ENCODE peak calls at places on chromosomes 7 and 10, in five cellular contexts. One of them, this sample, is unnamed.

GRCh38 chr7:95434501-95435421 is at the start of gene PON2:
- DNase-seq in ovary: peak
- DNase-seq in left ventricle myocardium inferior: peak
- DNase-seq in heart right ventricle: peak
- DNase-seq in A549: peak
- DNase-seq in this sample: peak

GRCh38 chr7:135834262-135834661 is 85.6 kb upstream of the FAM180A start:
- DNase-seq in A549: no peak
- DNase-seq in ovary: no peak
- DNase-seq in heart right ventricle: peak
- DNase-seq in left ventricle myocardium inferior: no peak
- DNase-seq in this sample: no peak

GRCh38 chr7:150787321-150788281 is 12.6 kb downstream of the TMEM176B start:
- DNase-seq in left ventricle myocardium inferior: no peak
- DNase-seq in A549: no peak
- DNase-seq in ovary: no peak
- DNase-seq in heart right ventricle: peak
- DNase-seq in this sample: no peak

GRCh38 chr10:3525832-3526449 is 259.1 kb downstream of the KLF6 start:
- DNase-seq in A549: peak
- DNase-seq in heart right ventricle: no peak
- DNase-seq in ovary: no peak
- DNase-seq in left ventricle myocardium inferior: peak
- DNase-seq in this sample: peak

GRCh38 chr10:79003183-79004100 is 65.3 kb upstream of the ZMIZ1 start:
- DNase-seq in left ventricle myocardium inferior: no peak
- DNase-seq in A549: no peak
- DNase-seq in ovary: no peak
- DNase-seq in heart right ventricle: peak
- DNase-seq in this sample: no peak

GRCh38 chr7:7122701-7123281 is 59.6 kb upstream of the C1GALT1 start:
- DNase-seq in A549: no peak
- DNase-seq in ovary: no peak
- DNase-seq in heart right ventricle: no peak
- DNase-seq in left ventricle myocardium inferior: no peak
- DNase-seq in this sample: peak

GRCh38 chr7:95772771-95773581 is 622 bp downstream of the DYNC1I1 start:
- DNase-seq in left ventricle myocardium inferior: peak
- DNase-seq in A549: no peak
- DNase-seq in heart right ventricle: peak
- DNase-seq in ovary: peak
- DNase-seq in this sample: no peak

GRCh38 chr10:96359616-96360015 is 814 bp upstream of the OPALIN start:
- DNase-seq in A549: no peak
- DNase-seq in heart right ventricle: no peak
- DNase-seq in ovary: no peak
- DNase-seq in left ventricle myocardium inferior: no peak
- DNase-seq in this sample: no peak

GRCh38 chr7:85191383-85191782 is 4.5 kb upstream of the SEMA3D start:
- DNase-seq in heart right ventricle: no peak
- DNase-seq in left ventricle myocardium inferior: no peak
- DNase-seq in ovary: no peak
- DNase-seq in A549: peak
- DNase-seq in this sample: peak

GRCh38 chr10:70664702-70665195 is 7.6 kb upstream of the ADAMTS14 start:
- DNase-seq in ovary: no peak
- DNase-seq in left ventricle myocardium inferior: no peak
- DNase-seq in A549: no peak
- DNase-seq in heart right ventricle: no peak
- DNase-seq in this sample: peak

GRCh38 chr7:80359029-80359428 is 152.8 kb downstream of the GNAT3 start:
- DNase-seq in ovary: no peak
- DNase-seq in A549: no peak
- DNase-seq in heart right ventricle: no peak
- DNase-seq in left ventricle myocardium inferior: no peak
- DNase-seq in this sample: no peak

GRCh38 chr10:76961841-76962240 is 675.8 kb downstream of the KCNMA1 start:
- DNase-seq in A549: no peak
- DNase-seq in left ventricle myocardium inferior: no peak
- DNase-seq in heart right ventricle: no peak
- DNase-seq in ovary: no peak
- DNase-seq in this sample: no peak

GRCh38 chr7:149266451-149266850 is 4.5 kb downstream of the ZNF783 start:
- DNase-seq in ovary: no peak
- DNase-seq in A549: no peak
- DNase-seq in heart right ventricle: no peak
- DNase-seq in left ventricle myocardium inferior: no peak
- DNase-seq in this sample: no peak

DNA sequence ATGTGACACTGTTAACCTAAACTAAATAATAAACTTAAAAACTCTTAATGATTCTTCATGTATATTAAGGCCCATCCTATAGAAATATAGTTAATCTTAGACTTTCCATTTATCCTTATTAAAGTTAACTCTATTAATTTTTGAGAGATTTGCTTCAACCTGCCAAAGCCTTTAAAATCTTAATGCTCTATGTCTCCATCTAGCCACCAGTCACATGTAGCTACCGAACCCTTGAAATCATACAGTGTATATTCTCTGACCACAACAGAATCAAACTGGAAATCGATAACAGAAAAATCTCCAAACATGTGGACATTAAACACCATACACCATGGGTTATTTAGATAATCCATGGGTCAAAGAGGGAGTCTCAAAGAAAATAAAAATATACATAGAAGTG is 51.9 kb downstream of the ASZ1 start:
- DNase-seq in heart right ventricle: no peak
- DNase-seq in ovary: no peak
- DNase-seq in left ventricle myocardium inferior: no peak
- DNase-seq in A549: no peak
- DNase-seq in this sample: no peak
- TF ChIP-seq CTCF in heart right ventricle: no peak
- TF ChIP-seq CTCF in ovary: no peak
- TF ChIP-seq CTCF in left ventricle myocardium inferior: no peak
- TF ChIP-seq CTCF in A549: no peak
- TF ChIP-seq CTCF in this sample: peak

GRCh38 chr7:74523015-74523414 is 69.3 kb downstream of the GTF2IRD1 start:
- DNase-seq in left ventricle myocardium inferior: no peak
- DNase-seq in A549: no peak
- DNase-seq in heart right ventricle: no peak
- DNase-seq in ovary: no peak
- DNase-seq in this sample: no peak

GRCh38 chr7:74525140-74525539 is 71.4 kb downstream of the GTF2IRD1 start:
- DNase-seq in A549: no peak
- DNase-seq in ovary: no peak
- DNase-seq in heart right ventricle: no peak
- DNase-seq in left ventricle myocardium inferior: no peak
- DNase-seq in this sample: no peak

GRCh38 chr7:74525881-74526280 is 72.2 kb downstream of the GTF2IRD1 start:
- DNase-seq in ovary: no peak
- DNase-seq in A549: no peak
- DNase-seq in heart right ventricle: no peak
- DNase-seq in left ventricle myocardium inferior: no peak
- DNase-seq in this sample: peak

GRCh38 chr7:74527842-74528241 is 74.1 kb downstream of the GTF2IRD1 start:
- DNase-seq in A549: no peak
- DNase-seq in heart right ventricle: no peak
- DNase-seq in left ventricle myocardium inferior: no peak
- DNase-seq in ovary: no peak
- DNase-seq in this sample: no peak

DNA sequence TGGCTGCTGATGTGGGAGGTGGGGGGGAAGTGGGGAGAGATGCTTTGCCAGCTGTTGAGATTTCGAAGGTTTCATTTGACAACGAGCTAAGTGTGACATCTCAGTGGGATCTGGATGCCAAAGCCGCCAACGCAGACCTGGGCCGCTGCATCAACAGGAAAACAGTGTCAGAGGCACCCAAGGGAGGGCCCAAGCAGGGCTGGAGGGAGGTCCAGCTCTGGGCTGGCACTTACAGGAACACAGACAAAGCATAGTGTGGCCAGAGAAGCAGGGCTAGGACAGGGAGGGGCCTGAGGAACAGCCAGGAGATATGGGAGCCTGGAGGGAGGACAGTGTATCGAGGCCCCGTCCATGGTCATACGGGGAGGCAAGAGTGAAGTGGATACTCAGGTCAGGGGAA is 73.1 kb downstream of the GTF2IRD1 start:
- DNase-seq in ovary: no peak
- DNase-seq in heart right ventricle: no peak
- DNase-seq in left ventricle myocardium inferior: no peak
- DNase-seq in A549: no peak
- DNase-seq in this sample: no peak
- H3K27ac ChIP-seq in ovary: no peak
- H3K27ac ChIP-seq in heart right ventricle: no peak
- H3K27ac ChIP-seq in left ventricle myocardium inferior: no peak
- H3K27ac ChIP-seq in A549: no peak
- H3K27ac ChIP-seq in this sample: peak

GRCh38 chr7:142385528-142386340 is 127.9 kb upstream of the PRSS58 start:
- DNase-seq in ovary: no peak
- DNase-seq in left ventricle myocardium inferior: no peak
- DNase-seq in heart right ventricle: peak
- DNase-seq in A549: peak
- DNase-seq in this sample: peak

GRCh38 chr7:142389544-142389943 is 131.7 kb upstream of the PRSS58 start:
- DNase-seq in A549: no peak
- DNase-seq in heart right ventricle: no peak
- DNase-seq in ovary: no peak
- DNase-seq in left ventricle myocardium inferior: no peak
- DNase-seq in this sample: no peak

GRCh38 chr7:142391191-142391992 is 133.5 kb upstream of the PRSS58 start:
- DNase-seq in ovary: no peak
- DNase-seq in left ventricle myocardium inferior: no peak
- DNase-seq in heart right ventricle: no peak
- DNase-seq in A549: no peak
- DNase-seq in this sample: no peak
- TF ChIP-seq CTCF in ovary: no peak
- TF ChIP-seq CTCF in left ventricle myocardium inferior: no peak
- TF ChIP-seq CTCF in heart right ventricle: no peak
- TF ChIP-seq CTCF in A549: no peak
- TF ChIP-seq CTCF in this sample: no peak

GRCh38 chr10:69479241-69479730 is 28.0 kb downstream of the TSPAN15 start:
- DNase-seq in A549: no peak
- DNase-seq in ovary: no peak
- DNase-seq in heart right ventricle: peak
- DNase-seq in left ventricle myocardium inferior: peak
- DNase-seq in this sample: no peak
- H3K27ac ChIP-seq in A549: no peak
- H3K27ac ChIP-seq in ovary: no peak
- H3K27ac ChIP-seq in heart right ventricle: peak
- H3K27ac ChIP-seq in left ventricle myocardium inferior: peak
- H3K27ac ChIP-seq in this sample: no peak

GRCh38 chr10:6988654-6989053 is 408.6 kb upstream of the PRKCQ start:
- DNase-seq in A549: no peak
- DNase-seq in ovary: no peak
- DNase-seq in left ventricle myocardium inferior: no peak
- DNase-seq in heart right ventricle: no peak
- DNase-seq in this sample: no peak
- TF ChIP-seq CTCF in A549: no peak
- TF ChIP-seq CTCF in ovary: no peak
- TF ChIP-seq CTCF in left ventricle myocardium inferior: no peak
- TF ChIP-seq CTCF in heart right ventricle: no peak
- TF ChIP-seq CTCF in this sample: no peak